ENCODE peak calls at places on chromosomes 13 and 19, in six cellular contexts. One of them, this sample, is unnamed.

GRCh38 chr13:59176775-59177174 is 987.0 kb downstream of the DIAPH3 start:
- DNase-seq in ovary: no peak
- DNase-seq in epithelial cell of esophagus: no peak
- DNase-seq in neural progenitor cell: no peak
- DNase-seq in RWPE1: no peak
- DNase-seq in Caco-2: no peak
- DNase-seq in this sample: no peak

GRCh38 chr13:49567501-49567900 is 17.9 kb downstream of the RCBTB1 start:
- DNase-seq in ovary: no peak
- DNase-seq in epithelial cell of esophagus: no peak
- DNase-seq in neural progenitor cell: no peak
- DNase-seq in RWPE1: no peak
- DNase-seq in Caco-2: no peak
- DNase-seq in this sample: no peak

GRCh38 chr13:101695870-101696516 is 243.5 kb downstream of the ITGBL1 start:
- DNase-seq in ovary: no peak
- DNase-seq in epithelial cell of esophagus: no peak
- DNase-seq in neural progenitor cell: no peak
- DNase-seq in RWPE1: no peak
- DNase-seq in Caco-2: no peak
- DNase-seq in this sample: no peak

GRCh38 chr13:111937763-111938375 is 129.1 kb upstream of the SOX1 start:
- DNase-seq in ovary: no peak
- DNase-seq in epithelial cell of esophagus: peak; percentile 67
- DNase-seq in neural progenitor cell: no peak
- DNase-seq in RWPE1: peak; percentile 68
- DNase-seq in Caco-2: no peak
- DNase-seq in this sample: no peak

GRCh38 chr13:19586904-19587634 is 25.7 kb upstream of the TPTE2 start:
- DNase-seq in ovary: no peak
- DNase-seq in epithelial cell of esophagus: peak; percentile 19
- DNase-seq in neural progenitor cell: no peak
- DNase-seq in RWPE1: peak; percentile 36
- DNase-seq in Caco-2: no peak
- DNase-seq in this sample: peak; percentile 57

GRCh38 chr19:13984875-13985741 is 21.0 kb downstream of the RFX1 start:
- DNase-seq in ovary: no peak
- DNase-seq in epithelial cell of esophagus: no peak
- DNase-seq in neural progenitor cell: no peak
- DNase-seq in RWPE1: no peak
- DNase-seq in Caco-2: no peak
- DNase-seq in this sample: peak; percentile 69

GRCh38 chr13:106520205-106521004 is 15.1 kb downstream of the EFNB2 start:
- DNase-seq in ovary: no peak
- DNase-seq in epithelial cell of esophagus: no peak
- DNase-seq in neural progenitor cell: peak; percentile 52
- DNase-seq in RWPE1: no peak
- DNase-seq in Caco-2: no peak
- DNase-seq in this sample: no peak

GRCh38 chr13:63944896-63945295 is 2529.2 kb upstream of the PCDH20 start:
- DNase-seq in ovary: no peak
- DNase-seq in epithelial cell of esophagus: no peak
- DNase-seq in neural progenitor cell: no peak
- DNase-seq in RWPE1: no peak
- DNase-seq in Caco-2: no peak
- DNase-seq in this sample: no peak

GRCh38 chr13:36912983-36913382 is 7.1 kb downstream of the SMAD9 start:
- DNase-seq in ovary: no peak
- DNase-seq in epithelial cell of esophagus: no peak
- DNase-seq in neural progenitor cell: no peak
- DNase-seq in RWPE1: no peak
- DNase-seq in Caco-2: no peak
- DNase-seq in this sample: no peak

GRCh38 chr13:43782686-43783085 is 4.1 kb downstream of the ENOX1 start:
- DNase-seq in ovary: no peak
- DNase-seq in epithelial cell of esophagus: peak; percentile 65
- DNase-seq in neural progenitor cell: no peak
- DNase-seq in RWPE1: peak; percentile 18
- DNase-seq in Caco-2: no peak
- DNase-seq in this sample: no peak

GRCh38 chr13:40164137-40164536 is 502.3 kb downstream of the FOXO1 start:
- DNase-seq in ovary: no peak
- DNase-seq in epithelial cell of esophagus: peak; percentile 50
- DNase-seq in neural progenitor cell: no peak
- DNase-seq in RWPE1: peak; percentile 23
- DNase-seq in Caco-2: no peak
- DNase-seq in this sample: no peak

GRCh38 chr19:12946092-12946845 is 607 bp downstream of the RAD23A start:
- DNase-seq in ovary: peak; percentile 76
- DNase-seq in epithelial cell of esophagus: peak; percentile 84
- DNase-seq in neural progenitor cell: peak; percentile 94
- DNase-seq in RWPE1: peak; percentile 81
- DNase-seq in Caco-2: peak; percentile 84
- DNase-seq in this sample: no peak